ENCODE peak calls at places on chromosome 9, in seven cellular contexts. T is H1, A is IMR-90, Q is neuronal stem cell, R is mesenchymal stem cell, O is H9, B is mesendoderm. I is an unnamed sample.

GRCh38 chr9:133374612-133375115 is 1.2 kb downstream of the SURF4 start:
- DNase-seq in T (no peak), A (peak), Q (no peak), R (peak), O (no peak), B (no peak), I (no peak)

GRCh38 chr9:97615439-97616072 is 17.6 kb downstream of the TSTD2 start:
- DNase-seq in T (peak), A (peak), Q (peak), R (peak), O (no peak), B (peak), I (peak)

GRCh38 chr9:98124637-98125426 is 5.8 kb upstream of the TRIM14 start:
- DNase-seq in T (no peak), A (no peak), Q (no peak), R (no peak), O (no peak), B (no peak), I (no peak)

GRCh38 chr9:33751536-33752129 is 43.7 kb upstream of the PRSS3 start:
- DNase-seq in T (no peak), A (no peak), Q (no peak), R (no peak), O (no peak), B (no peak), I (no peak)

GRCh38 chr9:98455957-98456621 is 200.6 kb upstream of the TBC1D2 start:
- DNase-seq in T (no peak), A (peak), Q (no peak), R (no peak), O (no peak), B (no peak), I (no peak)

GRCh38 chr9:95272830-95273229 is 44.7 kb downstream of the FANCC start:
- DNase-seq in T (no peak), A (no peak), Q (no peak), R (no peak), O (no peak), B (no peak), I (no peak)

GRCh38 chr9:89953824-89954223 is 349.0 kb downstream of the GADD45G start:
- DNase-seq in T (no peak), A (no peak), Q (no peak), R (no peak), O (no peak), B (no peak), I (no peak)

GRCh38 chr9:121735065-121735791 is 83.8 kb downstream of the DAB2IP start:
- DNase-seq in T (peak), A (peak), Q (no peak), R (peak), O (peak), B (peak), I (peak)

GRCh38 chr9:36566813-36567217 is 5.9 kb upstream of the MELK start:
- DNase-seq in T (no peak), A (peak), Q (no peak), R (no peak), O (no peak), B (no peak), I (peak)

GRCh38 chr9:94791431-94791830 is 64.9 kb downstream of the AOPEP start:
- DNase-seq in T (no peak), A (no peak), Q (no peak), R (no peak), O (no peak), B (no peak), I (no peak)

GRCh38 chr9:127311239-127311741 is 46.7 kb downstream of the GARNL3 start:
- DNase-seq in T (peak), A (peak), Q (peak), R (peak), O (no peak), B (peak), I (no peak)

GRCh38 chr9:107734231-107735014 is 244.9 kb upstream of the KLF4 start:
- DNase-seq in T (no peak), A (peak), Q (no peak), R (no peak), O (no peak), B (no peak), I (peak)

GRCh38 chr9:86322973-86323644 is 31.1 kb downstream of the TUT7 start:
- DNase-seq in T (no peak), A (peak), Q (no peak), R (peak), O (no peak), B (no peak), I (no peak)

GRCh38 chr9:6993531-6993930 is 235.8 kb downstream of the KDM4C start:
- DNase-seq in T (no peak), A (no peak), Q (no peak), R (no peak), O (no peak), B (no peak), I (no peak)

DNA sequence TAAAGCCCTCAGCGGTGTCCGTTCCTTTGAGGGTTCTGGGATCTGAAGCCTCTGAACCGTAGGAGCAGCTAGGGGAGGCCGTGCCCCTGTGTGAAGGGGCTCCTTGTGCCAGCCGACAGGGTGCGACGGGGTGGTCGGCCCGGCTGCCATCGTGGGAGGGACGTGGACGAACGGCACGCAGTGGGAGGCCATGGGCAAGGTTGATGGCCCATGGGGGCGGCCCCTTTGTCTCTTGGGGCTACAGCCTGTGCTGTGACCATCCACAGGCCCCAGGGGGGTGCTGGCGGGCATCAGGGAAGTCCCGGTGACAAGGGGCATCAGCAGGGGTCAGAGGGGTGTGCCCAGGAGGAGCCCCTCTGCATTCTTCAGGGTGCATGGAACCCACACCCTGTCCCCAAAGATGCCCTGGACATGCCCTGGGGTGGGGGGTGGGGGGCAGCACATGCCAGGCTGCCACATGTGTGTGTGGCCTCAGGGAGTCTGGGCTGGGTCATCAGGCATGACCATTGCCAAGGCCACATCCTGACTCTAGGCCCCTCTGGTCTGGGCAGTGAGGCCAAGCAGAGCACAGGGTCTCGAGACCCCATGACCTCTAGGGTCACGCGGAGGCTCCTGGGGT is 49.6 kb upstream of the CACNA1B start:
- DNase-seq in T (no peak), A (no peak), Q (no peak), R (no peak), O (no peak), B (no peak), I (no peak)
- H3K4ac ChIP-seq in T (no peak), A (no peak), Q (no peak), R (no peak), O (no peak), B (no peak), I (no peak)

DNA sequence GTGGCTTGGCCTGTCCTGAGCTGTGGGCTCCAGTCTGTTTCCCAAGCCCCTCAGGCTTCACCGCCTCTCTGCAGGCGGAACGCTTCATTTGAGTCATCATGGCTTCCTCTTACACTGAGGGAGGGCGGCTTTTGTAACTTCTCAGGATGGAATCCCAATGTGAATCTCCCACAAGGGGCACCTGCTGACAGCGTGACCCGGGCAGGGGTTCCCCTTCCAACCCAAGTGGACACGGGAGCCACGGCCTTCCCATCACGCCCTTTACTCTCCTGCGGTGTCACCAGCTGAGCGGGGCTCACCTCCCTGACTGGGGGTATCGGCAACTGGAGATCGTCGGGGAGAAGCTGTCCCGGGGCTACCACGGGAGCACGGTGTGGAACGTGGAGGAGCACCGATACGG is 12.5 kb downstream of the UCK1 start:
- DNase-seq in T (no peak), A (no peak), Q (no peak), R (no peak), O (no peak), B (no peak), I (no peak)
- H3K4ac ChIP-seq in T (no peak), A (no peak), Q (no peak), R (no peak), O (no peak), B (no peak), I (no peak)

DNA sequence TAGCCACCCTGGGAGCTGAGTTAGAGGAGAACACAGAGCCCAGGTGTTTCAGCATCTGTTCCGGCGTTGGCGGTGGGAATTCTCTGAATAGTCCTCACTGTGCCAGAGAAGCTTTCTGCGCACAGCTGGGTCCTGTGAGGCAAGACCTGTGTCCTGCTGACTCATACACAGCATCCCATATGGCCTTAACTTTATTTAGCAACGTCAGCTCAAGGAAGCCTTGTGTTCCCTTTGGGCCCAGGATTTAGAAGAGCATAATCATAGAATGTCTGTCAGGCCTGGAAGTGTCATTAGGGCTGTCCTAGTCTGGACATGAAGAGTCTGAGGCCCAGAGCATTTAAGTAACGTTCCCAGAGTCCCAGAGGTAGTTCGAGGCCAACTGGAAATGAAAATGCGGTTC is 188.6 kb upstream of the DMRT1 start:
- DNase-seq in T (no peak), A (no peak), Q (no peak), R (no peak), O (no peak), B (no peak), I (peak)
- H3K4ac ChIP-seq in T (no peak), A (no peak), Q (no peak), R (no peak), O (no peak), B (no peak), I (no peak)

DNA sequence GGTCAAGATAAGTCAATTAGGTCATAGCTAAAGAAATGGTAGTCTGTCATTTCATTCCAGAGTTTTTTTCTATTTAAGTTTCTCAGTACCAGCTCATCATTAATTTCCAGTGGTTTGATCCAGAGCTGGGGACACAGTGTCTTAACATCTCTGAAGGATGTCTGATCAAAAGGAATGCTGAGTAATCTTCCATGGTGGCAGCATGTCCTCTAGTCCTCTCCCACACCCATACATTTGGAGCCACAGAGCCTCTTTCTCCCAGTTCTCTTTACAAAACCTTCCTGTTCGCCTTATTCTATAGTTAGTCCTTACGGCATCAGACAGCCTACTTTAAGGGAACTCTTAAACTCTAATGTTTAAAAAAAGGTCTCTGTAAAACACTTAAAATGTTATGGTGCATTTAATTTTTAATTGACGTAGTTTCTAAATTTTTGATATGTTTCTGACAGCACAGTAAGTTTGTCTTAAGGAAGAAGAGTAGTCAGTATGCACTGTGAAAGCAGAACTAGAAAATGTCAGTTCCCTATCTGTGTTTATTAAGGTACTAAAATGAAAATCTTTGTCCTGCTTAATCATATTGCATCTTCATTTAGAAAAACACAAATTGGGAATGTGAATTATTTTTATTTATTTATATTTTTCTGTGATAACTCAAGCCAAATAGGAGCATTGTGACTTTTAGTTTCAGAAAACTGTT is 96.8 kb downstream of the INIP start:
- DNase-seq in T (no peak), A (no peak), Q (no peak), R (no peak), O (no peak), B (no peak), I (no peak)
- H3K4ac ChIP-seq in T (no peak), A (no peak), Q (no peak), R (no peak), O (no peak), B (no peak), I (no peak)

GRCh38 chr9:128723352-128723865 is 518 bp downstream of the ZDHHC12 start:
- DNase-seq in T (peak), A (no peak), Q (peak), R (peak), O (peak), B (no peak), I (no peak)

GRCh38 chr9:128724744-128725211 is 851 bp upstream of the ZDHHC12 start:
- DNase-seq in T (peak), A (peak), Q (peak), R (peak), O (peak), B (peak), I (peak)

GRCh38 chr9:128721487-128722010 is 2.4 kb downstream of the ZDHHC12 start:
- DNase-seq in T (no peak), A (no peak), Q (no peak), R (no peak), O (no peak), B (no peak), I (no peak)

GRCh38 chr9:128722380-128723351 is 1.3 kb downstream of the ZDHHC12 start:
- DNase-seq in T (no peak), A (no peak), Q (no peak), R (no peak), O (peak), B (no peak), I (no peak)

GRCh38 chr9:128723866-128724743 is at the start of gene ZDHHC12:
- DNase-seq in T (peak), A (peak), Q (peak), R (peak), O (peak), B (peak), I (peak)
- H3K4ac ChIP-seq in T (peak), A (peak), Q (peak), R (no peak), O (no peak), B (no peak), I (peak)

I was measured in trophoblast cell.